ENCODE peak calls at places on chromosomes 13 and 19, in ten cellular contexts. One of them, this sample, is unnamed. For H3K9me3 and H3K36me3, the result is how much of the 10 kb centered on the place peaks cover.

GRCh38 chr19:30150626-30151025 is 208.6 kb downstream of the URI1 start:
- DNase-seq in ascending aorta: no peak
- DNase-seq in BE2C: no peak
- DNase-seq in mucosa of descending colon: no peak
- DNase-seq in GM12878: no peak
- DNase-seq in heart right ventricle: no peak
- DNase-seq in endodermal cell: no peak
- DNase-seq in thoracic aorta: no peak
- DNase-seq in aorta: no peak
- DNase-seq in CD8-positive, alpha-beta memory T cell: no peak
- DNase-seq in this sample: no peak

GRCh38 chr13:28394422-28394821 is 100.5 kb downstream of the FLT1 start:
- DNase-seq in ascending aorta: no peak
- DNase-seq in BE2C: no peak
- DNase-seq in mucosa of descending colon: no peak
- DNase-seq in GM12878: no peak
- DNase-seq in heart right ventricle: no peak
- DNase-seq in endodermal cell: no peak
- DNase-seq in thoracic aorta: no peak
- DNase-seq in aorta: no peak
- DNase-seq in CD8-positive, alpha-beta memory T cell: no peak
- DNase-seq in this sample: no peak

GRCh38 chr19:16624236-16624635 is 3.8 kb downstream of the MED26 start:
- DNase-seq in ascending aorta: no peak
- DNase-seq in BE2C: no peak
- DNase-seq in mucosa of descending colon: no peak
- DNase-seq in GM12878: no peak
- DNase-seq in heart right ventricle: no peak
- DNase-seq in endodermal cell: no peak
- DNase-seq in thoracic aorta: no peak
- DNase-seq in aorta: no peak
- DNase-seq in CD8-positive, alpha-beta memory T cell: no peak
- DNase-seq in this sample: no peak

GRCh38 chr19:18156841-18157464 is 4.0 kb downstream of the PIK3R2 start:
- DNase-seq in ascending aorta: peak
- DNase-seq in BE2C: peak
- DNase-seq in mucosa of descending colon: peak
- DNase-seq in GM12878: no peak
- DNase-seq in heart right ventricle: peak
- DNase-seq in endodermal cell: no peak
- DNase-seq in thoracic aorta: no peak
- DNase-seq in aorta: peak
- DNase-seq in CD8-positive, alpha-beta memory T cell: no peak
- DNase-seq in this sample: peak

GRCh38 chr19:55426042-55426441 is 17.1 kb downstream of the SHISA7 start:
- DNase-seq in ascending aorta: no peak
- DNase-seq in BE2C: no peak
- DNase-seq in mucosa of descending colon: no peak
- DNase-seq in GM12878: no peak
- DNase-seq in heart right ventricle: no peak
- DNase-seq in endodermal cell: no peak
- DNase-seq in thoracic aorta: no peak
- DNase-seq in aorta: no peak
- DNase-seq in CD8-positive, alpha-beta memory T cell: no peak
- DNase-seq in this sample: no peak

GRCh38 chr19:43594710-43595604 is 977 bp downstream of the IRGQ start:
- DNase-seq in ascending aorta: peak
- DNase-seq in BE2C: peak
- DNase-seq in mucosa of descending colon: peak
- DNase-seq in GM12878: no peak
- DNase-seq in heart right ventricle: no peak
- DNase-seq in endodermal cell: peak
- DNase-seq in thoracic aorta: no peak
- DNase-seq in aorta: peak
- DNase-seq in CD8-positive, alpha-beta memory T cell: peak
- DNase-seq in this sample: peak

GRCh38 chr13:36358352-36358751 is 12.2 kb upstream of the SPART start:
- DNase-seq in ascending aorta: no peak
- DNase-seq in BE2C: no peak
- DNase-seq in mucosa of descending colon: no peak
- DNase-seq in GM12878: no peak
- DNase-seq in heart right ventricle: no peak
- DNase-seq in endodermal cell: no peak
- DNase-seq in thoracic aorta: no peak
- DNase-seq in aorta: no peak
- DNase-seq in CD8-positive, alpha-beta memory T cell: no peak
- DNase-seq in this sample: no peak

GRCh38 chr13:110815471-110816204 is 99.2 kb downstream of the ANKRD10 start:
- DNase-seq in ascending aorta: no peak
- DNase-seq in BE2C: no peak
- DNase-seq in mucosa of descending colon: no peak
- DNase-seq in GM12878: peak
- DNase-seq in heart right ventricle: no peak
- DNase-seq in endodermal cell: no peak
- DNase-seq in thoracic aorta: no peak
- DNase-seq in aorta: no peak
- DNase-seq in CD8-positive, alpha-beta memory T cell: no peak
- DNase-seq in this sample: no peak

GRCh38 chr19:35901854-35902661 is at the start of gene HCST:
- DNase-seq in ascending aorta: no peak
- DNase-seq in BE2C: no peak
- DNase-seq in mucosa of descending colon: peak
- DNase-seq in GM12878: no peak
- DNase-seq in heart right ventricle: no peak
- DNase-seq in endodermal cell: no peak
- DNase-seq in thoracic aorta: no peak
- DNase-seq in aorta: peak
- DNase-seq in CD8-positive, alpha-beta memory T cell: peak
- DNase-seq in this sample: peak

GRCh38 chr13:20136781-20137703 is 23.8 kb downstream of the GJA3 start:
- DNase-seq in ascending aorta: no peak
- DNase-seq in BE2C: peak
- DNase-seq in mucosa of descending colon: peak
- DNase-seq in GM12878: no peak
- DNase-seq in heart right ventricle: no peak
- DNase-seq in endodermal cell: peak
- DNase-seq in thoracic aorta: no peak
- DNase-seq in aorta: no peak
- DNase-seq in CD8-positive, alpha-beta memory T cell: no peak
- DNase-seq in this sample: no peak

GRCh38 chr13:50909605-50910482 is at the start of gene RNASEH2B:
- DNase-seq in ascending aorta: peak
- DNase-seq in BE2C: peak
- DNase-seq in mucosa of descending colon: peak
- DNase-seq in GM12878: no peak
- DNase-seq in heart right ventricle: peak
- DNase-seq in endodermal cell: peak
- DNase-seq in thoracic aorta: peak
- DNase-seq in aorta: peak
- DNase-seq in CD8-positive, alpha-beta memory T cell: peak
- DNase-seq in this sample: peak

GRCh38 chr13:30581582-30581981 is 36.1 kb upstream of the USPL1 start:
- DNase-seq in ascending aorta: no peak
- DNase-seq in BE2C: no peak
- DNase-seq in mucosa of descending colon: no peak
- DNase-seq in GM12878: no peak
- DNase-seq in heart right ventricle: no peak
- DNase-seq in endodermal cell: peak
- DNase-seq in thoracic aorta: no peak
- DNase-seq in aorta: no peak
- DNase-seq in CD8-positive, alpha-beta memory T cell: no peak
- DNase-seq in this sample: no peak

GRCh38 chr19:19580417-19580816 is 38.1 kb downstream of the PBX4 start:
- DNase-seq in ascending aorta: no peak
- DNase-seq in BE2C: no peak
- DNase-seq in mucosa of descending colon: no peak
- DNase-seq in GM12878: no peak
- DNase-seq in heart right ventricle: no peak
- DNase-seq in endodermal cell: no peak
- DNase-seq in thoracic aorta: no peak
- DNase-seq in aorta: no peak
- DNase-seq in CD8-positive, alpha-beta memory T cell: no peak
- DNase-seq in this sample: no peak

GRCh38 chr19:16051254-16052025 is 24.9 kb upstream of the TPM4 start:
- DNase-seq in ascending aorta: no peak
- DNase-seq in BE2C: peak
- DNase-seq in mucosa of descending colon: no peak
- DNase-seq in GM12878: no peak
- DNase-seq in heart right ventricle: no peak
- DNase-seq in endodermal cell: peak
- DNase-seq in thoracic aorta: no peak
- DNase-seq in aorta: no peak
- DNase-seq in CD8-positive, alpha-beta memory T cell: peak
- DNase-seq in this sample: no peak

GRCh38 chr19:13350072-13350471 is 156.2 kb downstream of the CACNA1A start:
- DNase-seq in ascending aorta: no peak
- DNase-seq in BE2C: no peak
- DNase-seq in mucosa of descending colon: no peak
- DNase-seq in GM12878: no peak
- DNase-seq in heart right ventricle: no peak
- DNase-seq in endodermal cell: no peak
- DNase-seq in thoracic aorta: no peak
- DNase-seq in aorta: no peak
- DNase-seq in CD8-positive, alpha-beta memory T cell: no peak
- DNase-seq in this sample: no peak

GRCh38 chr19:39870171-39870971 is 24.2 kb upstream of the FBL start:
- DNase-seq in ascending aorta: no peak
- DNase-seq in BE2C: no peak
- DNase-seq in mucosa of descending colon: no peak
- DNase-seq in GM12878: no peak
- DNase-seq in heart right ventricle: no peak
- DNase-seq in endodermal cell: peak
- DNase-seq in thoracic aorta: no peak
- DNase-seq in aorta: no peak
- DNase-seq in CD8-positive, alpha-beta memory T cell: no peak
- DNase-seq in this sample: no peak

GRCh38 chr13:104773775-104774174 is 1707.6 kb upstream of the SLC10A2 start:
- DNase-seq in ascending aorta: no peak
- DNase-seq in BE2C: no peak
- DNase-seq in mucosa of descending colon: no peak
- DNase-seq in GM12878: peak
- DNase-seq in heart right ventricle: no peak
- DNase-seq in endodermal cell: no peak
- DNase-seq in thoracic aorta: no peak
- DNase-seq in aorta: no peak
- DNase-seq in CD8-positive, alpha-beta memory T cell: no peak
- DNase-seq in this sample: no peak

GRCh38 chr19:12222980-12223630 is 60.2 kb downstream of the ZNF136 start:
- DNase-seq in ascending aorta: no peak
- DNase-seq in BE2C: no peak
- DNase-seq in mucosa of descending colon: no peak
- DNase-seq in GM12878: no peak
- DNase-seq in heart right ventricle: no peak
- DNase-seq in endodermal cell: no peak
- DNase-seq in thoracic aorta: no peak
- DNase-seq in aorta: no peak
- DNase-seq in CD8-positive, alpha-beta memory T cell: no peak
- DNase-seq in this sample: no peak
- H3K9me3 ChIP-seq in ascending aorta: under half
- H3K9me3 ChIP-seq in BE2C: under half
- H3K9me3 ChIP-seq in mucosa of descending colon: under half
- H3K9me3 ChIP-seq in GM12878: under half
- H3K9me3 ChIP-seq in heart right ventricle: under half
- H3K9me3 ChIP-seq in endodermal cell: half or more
- H3K9me3 ChIP-seq in thoracic aorta: under half
- H3K9me3 ChIP-seq in aorta: under half
- H3K9me3 ChIP-seq in CD8-positive, alpha-beta memory T cell: under half
- H3K9me3 ChIP-seq in this sample: half or more

DNA sequence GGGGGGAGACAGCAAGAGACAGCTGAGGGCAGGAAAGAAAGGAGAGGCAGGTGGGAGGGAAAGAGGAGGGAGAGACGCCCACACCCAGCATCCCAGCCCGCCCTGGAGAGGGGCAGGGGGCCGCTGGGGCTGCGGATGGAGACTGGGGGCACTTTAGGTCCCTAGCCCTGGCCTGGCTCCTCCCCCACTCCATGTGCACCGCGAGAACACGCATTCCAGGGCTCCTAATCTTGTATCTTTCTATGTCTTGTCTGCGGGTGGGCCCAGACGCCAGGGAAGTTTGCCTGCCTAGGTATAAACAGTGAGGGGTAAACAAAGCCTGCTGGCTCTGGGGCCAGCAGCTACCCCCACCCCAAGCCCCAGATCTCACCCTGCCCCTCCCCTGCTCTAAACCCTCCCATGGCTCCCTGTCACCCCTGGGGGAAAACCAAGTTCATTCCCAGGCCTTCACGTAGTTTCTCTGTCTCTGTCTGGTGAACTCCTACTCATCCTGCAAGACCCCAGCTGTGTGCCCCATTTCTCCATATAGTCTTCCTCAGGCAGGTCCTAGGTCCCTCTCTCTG is 5.8 kb downstream of the TLE5 start:
- DNase-seq in ascending aorta: no peak
- DNase-seq in BE2C: no peak
- DNase-seq in mucosa of descending colon: no peak
- DNase-seq in GM12878: no peak
- DNase-seq in heart right ventricle: no peak
- DNase-seq in endodermal cell: peak
- DNase-seq in thoracic aorta: no peak
- DNase-seq in aorta: peak
- DNase-seq in CD8-positive, alpha-beta memory T cell: no peak
- DNase-seq in this sample: no peak
- H3K36me3 ChIP-seq in ascending aorta: half or more
- H3K36me3 ChIP-seq in BE2C: under half
- H3K36me3 ChIP-seq in mucosa of descending colon: under half
- H3K36me3 ChIP-seq in GM12878: under half
- H3K36me3 ChIP-seq in heart right ventricle: half or more
- H3K36me3 ChIP-seq in endodermal cell: half or more
- H3K36me3 ChIP-seq in thoracic aorta: under half
- H3K36me3 ChIP-seq in aorta: under half
- H3K36me3 ChIP-seq in CD8-positive, alpha-beta memory T cell: half or more
- H3K36me3 ChIP-seq in this sample: under half

GRCh38 chr19:37114001-37114400 is 35.8 kb downstream of the ZNF420 start:
- DNase-seq in ascending aorta: no peak
- DNase-seq in BE2C: peak
- DNase-seq in mucosa of descending colon: no peak
- DNase-seq in GM12878: no peak
- DNase-seq in heart right ventricle: no peak
- DNase-seq in endodermal cell: no peak
- DNase-seq in thoracic aorta: no peak
- DNase-seq in aorta: no peak
- DNase-seq in CD8-positive, alpha-beta memory T cell: no peak
- DNase-seq in this sample: no peak
- H3K4me3 ChIP-seq in ascending aorta: no peak
- H3K4me3 ChIP-seq in BE2C: no peak
- H3K4me3 ChIP-seq in mucosa of descending colon: no peak
- H3K4me3 ChIP-seq in GM12878: no peak
- H3K4me3 ChIP-seq in heart right ventricle: no peak
- H3K4me3 ChIP-seq in endodermal cell: peak
- H3K4me3 ChIP-seq in thoracic aorta: peak
- H3K4me3 ChIP-seq in aorta: no peak
- H3K4me3 ChIP-seq in CD8-positive, alpha-beta memory T cell: peak
- H3K4me3 ChIP-seq in this sample: no peak

DNA sequence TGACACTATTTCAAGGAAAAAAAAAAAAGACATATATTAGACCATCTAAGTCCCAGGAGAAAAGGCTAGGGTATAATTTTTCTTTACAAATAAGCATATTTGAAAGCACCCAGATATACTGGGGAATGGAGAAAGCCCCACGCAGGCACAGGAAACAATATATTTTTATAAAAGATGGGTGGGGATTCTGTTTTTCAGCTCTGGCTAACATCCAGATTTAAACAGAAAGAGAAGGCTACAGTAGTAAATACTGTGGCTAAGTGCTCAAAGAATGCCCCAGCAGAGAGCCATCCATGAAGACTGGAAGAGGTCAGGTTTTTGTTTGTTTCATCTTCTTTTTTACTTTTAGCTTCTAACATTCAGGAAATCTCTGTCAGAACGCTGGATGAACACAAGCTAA is 16.0 kb downstream of the ZNF44 start:
- DNase-seq in ascending aorta: no peak
- DNase-seq in BE2C: no peak
- DNase-seq in mucosa of descending colon: no peak
- DNase-seq in GM12878: no peak
- DNase-seq in heart right ventricle: no peak
- DNase-seq in endodermal cell: no peak
- DNase-seq in thoracic aorta: no peak
- DNase-seq in aorta: no peak
- DNase-seq in CD8-positive, alpha-beta memory T cell: no peak
- DNase-seq in this sample: no peak
- H3K9me3 ChIP-seq in ascending aorta: half or more
- H3K9me3 ChIP-seq in BE2C: under half
- H3K9me3 ChIP-seq in mucosa of descending colon: half or more
- H3K9me3 ChIP-seq in GM12878: under half
- H3K9me3 ChIP-seq in heart right ventricle: under half
- H3K9me3 ChIP-seq in endodermal cell: half or more
- H3K9me3 ChIP-seq in thoracic aorta: half or more
- H3K9me3 ChIP-seq in aorta: under half
- H3K9me3 ChIP-seq in CD8-positive, alpha-beta memory T cell: under half
- H3K9me3 ChIP-seq in this sample: half or more

This sample was measured in MG63.